ENCODE peak calls at places on chromosome 9, in ten cellular contexts. B, K, I, C, X, V, Z, S, H and U are unnamed samples.

GRCh38 chr9:26971721-26972120 is 15.5 kb downstream of the IFT74 start:
- DNase-seq in S (no peak), C (no peak), I (no peak), B (no peak), H (no peak), K (no peak), Z (no peak), X (no peak), V (no peak), U (no peak)

GRCh38 chr9:107810493-107810931 is 320.9 kb upstream of the KLF4 start:
- DNase-seq in I (no peak), Z (peak), H (no peak), V (peak), X (no peak), K (no peak), B (no peak), C (peak), S (peak), U (no peak)

GRCh38 chr9:136617746-136618577 is 44.8 kb upstream of the EGFL7 start:
- DNase-seq in C (no peak), Z (no peak), S (no peak), H (no peak), B (no peak), X (no peak), V (no peak), I (no peak), K (no peak), U (no peak)

GRCh38 chr9:477146-477545 is 262.5 kb downstream of the DOCK8 start:
- DNase-seq in B (no peak), K (no peak), C (peak), Z (peak), H (no peak), V (no peak), I (no peak), S (peak), X (no peak), U (no peak)

GRCh38 chr9:73683862-73684591 is 532.4 kb downstream of the ANXA1 start:
- DNase-seq in Z (peak), S (peak), X (peak), H (peak), I (peak), V (peak), B (peak), C (peak), K (peak), U (peak)

GRCh38 chr9:34884732-34885131 is 73.4 kb upstream of the PHF24 start:
- DNase-seq in C (no peak), S (no peak), V (no peak), H (no peak), I (no peak), X (peak), K (no peak), B (no peak), Z (no peak), U (no peak)

GRCh38 chr9:93183663-93184438 is at the start of gene WNK2:
- DNase-seq in K (peak), X (peak), V (peak), Z (no peak), B (no peak), C (no peak), S (peak), H (peak), I (no peak), U (no peak)

GRCh38 chr9:86508208-86508903 is 154.1 kb upstream of the TUT7 start:
- DNase-seq in S (no peak), V (no peak), C (no peak), H (no peak), I (no peak), X (no peak), Z (no peak), B (no peak), K (no peak), U (no peak)

GRCh38 chr9:38417003-38417965 is 7.0 kb downstream of the IGFBPL1 start:
- DNase-seq in B (peak), X (no peak), C (no peak), Z (no peak), I (peak), S (peak), H (peak), K (no peak), V (peak), U (peak)

GRCh38 chr9:16245756-16246440 is 624.6 kb downstream of the BNC2 start:
- DNase-seq in X (no peak), S (peak), B (no peak), K (no peak), I (no peak), Z (peak), H (no peak), C (no peak), V (peak), U (no peak)

GRCh38 chr9:136751244-136751643 is 2.9 kb upstream of the LCN6 start:
- DNase-seq in I (no peak), S (no peak), V (no peak), B (no peak), X (no peak), K (no peak), H (no peak), Z (no peak), C (no peak), U (no peak)

GRCh38 chr9:125442471-125442870 is 180.8 kb downstream of the GAPVD1 start:
- DNase-seq in V (no peak), C (no peak), Z (no peak), H (no peak), S (no peak), K (no peak), I (no peak), B (no peak), X (no peak), U (no peak)

GRCh38 chr9:95556521-95556920 is 39.8 kb upstream of the PTCH1 start:
- DNase-seq in S (no peak), K (no peak), I (no peak), B (no peak), C (no peak), V (no peak), Z (no peak), H (peak), X (no peak), U (no peak)

GRCh38 chr9:137149942-137150484 is 11.1 kb downstream of the GRIN1 start:
- DNase-seq in C (no peak), K (no peak), V (no peak), X (peak), H (no peak), Z (no peak), I (no peak), S (no peak), B (no peak), U (no peak)

GRCh38 chr9:116837038-116837998 is 150.2 kb downstream of the TRIM32 start:
- DNase-seq in H (peak), B (no peak), C (no peak), X (no peak), Z (no peak), V (no peak), K (peak), I (no peak), S (peak), U (no peak)

GRCh38 chr9:107761307-107761706 is 271.7 kb upstream of the KLF4 start:
- DNase-seq in K (no peak), V (no peak), C (no peak), S (no peak), I (no peak), X (no peak), B (no peak), H (no peak), Z (no peak), U (no peak)

GRCh38 chr9:132726561-132727150 is 56.4 kb downstream of the GTF3C4 start:
- DNase-seq in V (no peak), C (no peak), H (no peak), Z (no peak), B (no peak), K (no peak), S (no peak), I (no peak), X (no peak), U (no peak)

GRCh38 chr9:8484563-8484962 is 685.0 kb upstream of the DMAC1 start:
- DNase-seq in S (no peak), B (no peak), I (no peak), H (no peak), V (no peak), Z (no peak), X (no peak), C (no peak), K (no peak), U (no peak)

GRCh38 chr9:135156525-135157510 is 69.3 kb downstream of the OLFM1 start:
- DNase-seq in X (peak), I (peak), K (peak), B (peak), V (peak), Z (peak), C (peak), H (peak), S (peak), U (peak)

GRCh38 chr9:91119679-91120078 is 242.0 kb downstream of the AUH start:
- DNase-seq in Z (peak), B (no peak), I (no peak), H (no peak), C (peak), V (peak), K (no peak), X (no peak), S (peak), U (no peak)

GRCh38 chr9:101582593-101582992 is 12.2 kb downstream of the PPP3R2 start:
- DNase-seq in B (no peak), S (peak), H (no peak), I (no peak), X (no peak), C (peak), K (no peak), V (peak), Z (peak), U (no peak)

GRCh38 chr9:122949696-122950095 is 8.9 kb downstream of the RABGAP1 start:
- DNase-seq in H (no peak), X (no peak), K (no peak), C (no peak), S (no peak), Z (no peak), B (no peak), I (no peak), V (no peak), U (peak)

GRCh38 chr9:926976-927375 is 49.5 kb upstream of the DMRT3 start:
- DNase-seq in Z (no peak), I (no peak), C (no peak), V (no peak), K (no peak), S (no peak), B (no peak), H (no peak), X (no peak), U (no peak)

GRCh38 chr9:111150241-111150640 is 112.0 kb upstream of the LPAR1 start:
- DNase-seq in B (no peak), Z (no peak), H (no peak), X (no peak), C (no peak), I (no peak), V (no peak), S (no peak), K (no peak), U (no peak)

GRCh38 chr9:34546834-34547827 is 24.3 kb upstream of the ENHO start:
- DNase-seq in K (peak), V (peak), I (peak), Z (peak), S (peak), H (peak), C (peak), B (peak), X (peak), U (peak)

GRCh38 chr9:761793-762190 is 79.7 kb upstream of the DMRT1 start:
- DNase-seq in H (no peak), K (no peak), Z (no peak), I (no peak), V (no peak), S (no peak), B (no peak), C (no peak), X (no peak), U (no peak)

GRCh38 chr9:120307599-120307998 is 272.4 kb downstream of the CDK5RAP2 start:
- DNase-seq in S (no peak), B (no peak), K (no peak), H (no peak), C (no peak), V (no peak), Z (no peak), X (no peak), I (no peak), U (no peak)

GRCh38 chr9:133188006-133188842 is 20.8 kb downstream of the OBP2B start:
- DNase-seq in X (peak), V (no peak), K (peak), I (peak), S (peak), H (peak), C (no peak), Z (no peak), B (peak), U (no peak)

GRCh38 chr9:33155393-33155792 is 11.7 kb downstream of the B4GALT1 start:
- DNase-seq in I (no peak), C (peak), V (peak), X (no peak), S (peak), H (no peak), B (no peak), Z (peak), K (no peak), U (no peak)

GRCh38 chr9:115194216-115194615 is 76.3 kb upstream of the TNC start:
- DNase-seq in B (no peak), X (no peak), V (peak), H (no peak), K (no peak), S (no peak), I (no peak), C (no peak), Z (peak), U (no peak)

GRCh38 chr9:136943291-136944093 is 1.0 kb downstream of the FBXW5 start:
- DNase-seq in K (peak), S (peak), B (no peak), V (peak), X (peak), H (peak), I (no peak), Z (peak), C (no peak), U (no peak)

GRCh38 chr9:36772449-36773370 is 200.0 kb downstream of the MELK start:
- DNase-seq in H (peak), V (peak), K (peak), Z (peak), S (peak), C (peak), X (peak), B (no peak), I (no peak), U (peak)

GRCh38 chr9:127520941-127521918 is 69.9 kb downstream of the LRSAM1 start:
- DNase-seq in S (peak), Z (peak), V (peak), I (no peak), X (no peak), H (no peak), B (no peak), C (peak), K (peak), U (peak)

GRCh38 chr9:72945391-72945790 is 7.5 kb downstream of the ALDH1A1 start:
- DNase-seq in K (no peak), V (no peak), Z (no peak), B (no peak), I (no peak), C (no peak), S (no peak), H (no peak), X (no peak), U (no peak)

GRCh38 chr9:13479071-13479470 is 199.6 kb upstream of the MPDZ start:
- DNase-seq in Z (no peak), I (no peak), C (no peak), V (no peak), S (no peak), B (no peak), K (no peak), X (no peak), H (no peak), U (no peak)

GRCh38 chr9:22107202-22107601 is 98.1 kb upstream of the CDKN2B start:
- DNase-seq in C (peak), H (no peak), S (no peak), Z (peak), B (no peak), I (no peak), V (no peak), K (no peak), X (no peak), U (no peak)

GRCh38 chr9:127283917-127284316 is 19.3 kb downstream of the GARNL3 start:
- DNase-seq in S (peak), X (no peak), C (peak), K (peak), V (peak), I (no peak), B (no peak), Z (peak), H (peak), U (peak)

GRCh38 chr9:76107487-76107886 is 217.0 kb downstream of the PCSK5 start:
- DNase-seq in K (no peak), H (no peak), I (no peak), S (no peak), B (no peak), Z (peak), V (peak), C (peak), X (no peak), U (no peak)

GRCh38 chr9:114465906-114466900 is 39.1 kb downstream of the WHRN start:
- DNase-seq in I (peak), S (no peak), Z (no peak), V (no peak), B (no peak), X (no peak), H (no peak), C (no peak), K (no peak), U (no peak)

GRCh38 chr9:22052376-22052945 is 43.4 kb upstream of the CDKN2B start:
- DNase-seq in B (peak), I (peak), H (peak), S (peak), X (no peak), Z (peak), K (peak), C (peak), V (peak), U (peak)

GRCh38 chr9:17623965-17624364 is 45.1 kb downstream of the SH3GL2 start:
- DNase-seq in X (no peak), Z (no peak), H (no peak), S (no peak), C (no peak), I (no peak), B (no peak), V (no peak), K (no peak), U (no peak)
- TF ChIP-seq EZH2 in X (no peak), Z (no peak), H (no peak), S (no peak), C (no peak), I (no peak), B (no peak), V (no peak), K (no peak), U (no peak)

GRCh38 chr9:98191615-98192502 is 578 bp downstream of the CORO2A start:
- DNase-seq in I (no peak), V (peak), Z (no peak), H (peak), B (no peak), C (no peak), X (no peak), S (peak), K (peak), U (no peak)

GRCh38 chr9:98190757-98191105 is 1.7 kb downstream of the CORO2A start:
- DNase-seq in V (no peak), B (no peak), I (no peak), K (no peak), Z (no peak), S (no peak), H (no peak), C (no peak), X (no peak), U (no peak)

GRCh38 chr9:98193336-98193944 is 1.0 kb upstream of the CORO2A start:
- DNase-seq in B (no peak), Z (no peak), K (no peak), X (no peak), C (no peak), S (no peak), I (no peak), H (no peak), V (no peak), U (no peak)

GRCh38 chr9:98191210-98191609 is 1.2 kb downstream of the CORO2A start:
- DNase-seq in I (no peak), H (no peak), K (no peak), X (no peak), C (no peak), S (no peak), Z (no peak), B (no peak), V (no peak), U (no peak)

DNA sequence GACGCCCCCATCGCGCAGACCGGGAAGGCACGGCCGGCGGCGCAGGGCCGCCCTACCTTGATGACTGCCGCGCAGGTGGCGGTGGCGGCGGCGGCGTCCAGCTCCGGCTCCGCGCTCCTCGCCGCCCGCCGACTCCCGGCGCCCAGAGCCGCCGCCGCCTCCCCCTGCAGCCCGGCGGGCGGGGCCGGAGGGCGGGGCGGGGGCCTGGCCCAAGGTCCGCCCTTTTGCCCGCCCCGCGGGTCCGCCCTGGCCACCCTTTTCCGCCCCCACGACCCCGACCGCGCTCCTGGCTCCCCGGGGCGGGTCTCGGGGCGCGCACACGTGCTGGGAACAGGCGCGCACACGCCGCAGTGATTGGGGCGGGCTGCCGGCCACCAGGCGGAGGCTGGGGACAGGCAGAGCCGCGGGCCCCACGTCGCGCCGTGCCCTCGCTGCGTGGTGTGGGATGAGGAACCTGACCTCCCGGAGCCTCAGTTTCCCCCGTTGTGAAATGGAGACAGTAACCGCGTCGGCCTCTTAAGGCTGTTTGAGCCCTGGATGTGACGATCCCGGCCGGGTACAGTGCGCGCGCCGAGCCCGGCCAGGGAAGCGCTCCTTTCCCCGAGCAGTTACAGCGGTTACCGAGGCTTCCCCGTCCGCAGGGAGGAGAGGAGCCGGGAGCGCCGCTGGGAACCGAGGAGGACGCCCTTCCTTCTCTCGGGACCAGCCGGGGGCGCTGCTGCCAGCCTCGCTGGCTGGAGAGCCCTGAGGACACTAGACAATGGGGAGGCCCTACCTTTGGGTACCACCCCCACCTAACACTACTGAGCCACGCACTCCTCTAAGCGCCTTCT is at the start of gene CORO2A:
- DNase-seq in X (peak), I (peak), S (peak), C (peak), H (peak), Z (peak), V (peak), K (peak), B (peak), U (peak)
- TF ChIP-seq EZH2 in X (no peak), I (no peak), S (no peak), C (no peak), H (no peak), Z (no peak), V (no peak), K (no peak), B (no peak), U (no peak)

GRCh38 chr9:113296796-113297558 is 6.2 kb downstream of the RNF183 start:
- DNase-seq in I (no peak), B (no peak), C (no peak), Z (no peak), V (no peak), H (no peak), S (no peak), X (no peak), K (no peak), U (no peak)
- TF ChIP-seq EZH2 in I (no peak), B (no peak), C (no peak), Z (no peak), V (no peak), H (no peak), S (no peak), X (no peak), K (no peak), U (no peak)

DNA sequence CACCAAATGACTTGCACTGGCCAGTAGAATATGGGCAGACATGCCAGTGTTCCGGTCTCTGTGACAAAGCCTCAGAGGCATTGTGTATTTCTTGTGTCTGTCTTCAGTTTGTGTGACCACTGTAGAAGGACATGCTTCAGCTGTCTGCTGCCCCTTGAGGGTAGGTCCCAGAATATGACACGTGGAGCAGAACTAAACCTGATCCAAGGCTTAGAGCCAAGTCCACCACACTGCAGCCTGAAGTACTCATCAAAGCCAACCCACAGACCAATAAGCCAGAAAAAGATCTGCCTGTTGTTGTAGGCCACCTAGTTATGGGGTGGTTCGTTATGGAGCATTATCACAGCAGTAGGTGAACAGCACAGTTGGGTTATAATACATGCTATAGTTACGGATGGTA is 468.9 kb downstream of the PSAT1 start:
- DNase-seq in C (no peak), X (no peak), V (no peak), B (no peak), H (no peak), S (no peak), K (no peak), Z (no peak), I (no peak), U (no peak)
- TF ChIP-seq EZH2 in C (no peak), X (no peak), V (no peak), B (no peak), H (no peak), S (no peak), K (no peak), Z (no peak), I (no peak), U (no peak)